ENCODE peak calls at places on chromosomes 11 and 22, in nine cellular contexts. W is SK-N-SH, J is GM23338, U is PC-3, I is GM23248, O is Karpas-422, M is MM.1S, G is hepatocyte, X is OCI-LY7. D is an unnamed sample.
A peak's percentile ranks its signal among the peaks of the same experiment; 100 is the strongest.

GRCh38 chr22:29308148-29308790 is 1.8 kb downstream of the GAS2L1 start:
- DNase-seq in U (no peak), X (no peak), I (no peak), M (no peak), J (no peak), G (no peak), O (no peak), W (peak; percentile 24), D (no peak)

GRCh38 chr11:77074205-77074604 is 7.4 kb downstream of the CAPN5 start:
- DNase-seq in M (no peak), J (no peak), O (no peak), W (peak; percentile 73), U (no peak), X (no peak), G (no peak), I (no peak), D (peak; percentile 48)

GRCh38 chr22:19663286-19663815 is 51.0 kb upstream of the SEPTIN5 start:
- DNase-seq in U (peak; percentile 30), W (peak; percentile 90), I (peak; percentile 93), M (peak; percentile 28), G (no peak), J (no peak), X (no peak), O (no peak), D (peak; percentile 59)

GRCh38 chr11:114140826-114141225 is 81.3 kb downstream of the ZBTB16 start:
- DNase-seq in W (no peak), I (no peak), J (no peak), G (no peak), O (no peak), M (no peak), X (no peak), U (no peak), D (no peak)

GRCh38 chr11:72079776-72080325 is 491 bp downstream of the NUMA1 start:
- DNase-seq in U (no peak), X (peak; percentile 14), I (peak; percentile 51), J (peak; percentile 10), O (no peak), M (no peak), G (peak; percentile 27), W (peak; percentile 80), D (no peak)

GRCh38 chr22:46360891-46361290 is 25.4 kb downstream of the TRMU start:
- DNase-seq in W (no peak), X (no peak), I (no peak), G (no peak), J (no peak), O (no peak), M (no peak), U (no peak), D (no peak)

GRCh38 chr22:47965066-47965465 is 1202.6 kb downstream of the TBC1D22A start:
- DNase-seq in W (no peak), U (no peak), M (no peak), O (no peak), J (no peak), G (no peak), X (no peak), I (no peak), D (no peak)

GRCh38 chr11:69854719-69855118 is 35.5 kb upstream of the FGF3 start:
- DNase-seq in W (no peak), J (no peak), U (peak; percentile 94), X (no peak), O (no peak), M (no peak), I (peak; percentile 70), G (no peak), D (peak; percentile 94)

GRCh38 chr11:61359541-61359940 is 2.1 kb downstream of the CYB561A3 start:
- DNase-seq in O (no peak), U (no peak), J (no peak), M (no peak), G (peak; percentile 65), I (no peak), X (no peak), W (no peak), D (no peak)

GRCh38 chr11:12540913-12541587 is 133.2 kb upstream of the TEAD1 start:
- DNase-seq in G (peak; percentile 39), O (no peak), J (peak; percentile 32), M (no peak), U (peak; percentile 29), X (no peak), W (no peak), I (peak; percentile 96), D (no peak)

GRCh38 chr22:48737461-48738203 is 1090.0 kb downstream of the BRD1 start:
- DNase-seq in I (no peak), O (no peak), M (no peak), X (no peak), G (no peak), W (no peak), J (no peak), U (no peak), D (no peak)

GRCh38 chr11:132101861-132102260 is 731.4 kb downstream of the NTM start:
- DNase-seq in M (no peak), O (no peak), G (no peak), I (peak; percentile 39), U (no peak), W (no peak), J (no peak), X (no peak), D (no peak)

GRCh38 chr11:32029721-32030120 is 61.2 kb upstream of the RCN1 start:
- DNase-seq in J (no peak), W (no peak), O (no peak), I (peak; percentile 68), X (no peak), U (no peak), M (no peak), G (no peak), D (no peak)

DNA sequence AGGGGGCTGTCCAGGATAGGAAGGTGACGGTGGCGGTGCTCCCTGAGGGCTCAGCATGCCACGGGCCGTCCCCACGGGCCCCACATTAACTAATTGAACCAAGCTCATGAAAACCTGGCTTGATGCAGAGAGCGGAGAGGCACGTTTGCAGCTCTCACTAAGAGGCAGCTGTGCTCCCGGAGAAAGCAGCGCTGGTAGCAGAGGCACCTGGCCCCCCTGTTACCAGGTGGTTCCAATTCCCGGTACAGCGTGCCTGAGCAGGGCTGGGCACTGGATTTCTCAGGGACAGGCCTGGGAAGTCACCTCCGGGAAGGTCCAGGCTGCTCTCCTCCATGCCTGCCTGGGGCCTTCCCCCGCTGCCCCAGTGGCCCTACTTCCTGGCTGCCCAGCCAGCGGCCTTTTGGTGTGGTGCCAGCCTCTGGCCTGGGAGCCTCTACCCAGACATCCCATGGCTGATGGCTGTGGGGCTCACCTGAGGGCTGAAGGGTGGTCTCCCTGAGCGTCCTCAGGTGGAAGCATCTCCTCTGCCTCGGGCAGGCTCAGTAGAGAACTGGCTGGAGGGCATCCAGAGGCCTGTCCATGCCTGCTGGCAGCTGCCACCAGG is 1.2 kb downstream of the KCNQ1 start:
- DNase-seq in I (no peak), G (no peak), U (no peak), X (no peak), M (no peak), J (peak; percentile 13), W (peak; percentile 54), O (no peak), D (no peak)
- H3K4me3 ChIP-seq in I (no peak overlapping the region), G (no peak overlapping the region), U (no peak overlapping the region), X (no peak overlapping the region), M (peak overlapping the region; percentile 95), J (peak overlapping the region; percentile 62), W (no peak overlapping the region), O (peak overlapping the region; percentile 55), D (no peak overlapping the region)

GRCh38 chr11:16357776-16358175 is 1.4 kb upstream of the SOX6 start:
- DNase-seq in G (no peak), I (no peak), J (no peak), W (no peak), U (no peak), O (no peak), M (no peak), X (no peak), D (no peak)

GRCh38 chr11:16358726-16359125 is 2.4 kb upstream of the SOX6 start:
- DNase-seq in U (no peak), G (no peak), X (no peak), J (no peak), I (no peak), O (no peak), M (no peak), W (no peak), D (no peak)

GRCh38 chr11:16359369-16359768 is 3.0 kb upstream of the SOX6 start:
- DNase-seq in W (no peak), X (no peak), M (no peak), U (no peak), I (no peak), O (no peak), J (no peak), G (no peak), D (no peak)

GRCh38 chr11:16356751-16357365 is 512 bp upstream of the SOX6 start:
- DNase-seq in I (peak; percentile 7), X (no peak), G (no peak), M (no peak), O (no peak), J (no peak), W (no peak), U (no peak), D (no peak)

GRCh38 chr11:16356057-16356750 is at the start of gene SOX6:
- DNase-seq in W (no peak), J (peak; percentile 27), M (no peak), U (no peak), I (no peak), G (peak; percentile 52), O (no peak), X (no peak), D (no peak)
- H3K9me2 ChIP-seq in W (no peaks in the 10 kb centered on the region), J (no peaks in the 10 kb centered on the region), M (no peaks in the 10 kb centered on the region), U (no peaks in the 10 kb centered on the region), I (no peaks in the 10 kb centered on the region), G (no peaks in the 10 kb centered on the region), O (no peaks in the 10 kb centered on the region), X (no peaks in the 10 kb centered on the region), D (no peaks in the 10 kb centered on the region)

GRCh38 chr22:36817429-36817783 is 571 bp upstream of the PVALB start:
- DNase-seq in O (no peak), X (no peak), W (no peak), M (no peak), I (no peak), J (peak; percentile 43), G (no peak), U (no peak), D (no peak)
- H3K4me3 ChIP-seq in O (no peak overlapping the region), X (no peak overlapping the region), W (no peak overlapping the region), M (peak overlapping the region; percentile 39), I (no peak overlapping the region), J (peak overlapping the region; percentile 79), G (no peak overlapping the region), U (peak overlapping the region; percentile 42), D (peak overlapping the region; percentile 25)

GRCh38 chr11:15885913-15886698 is 470.2 kb downstream of the SOX6 start:
- DNase-seq in U (no peak), W (no peak), X (no peak), J (no peak), G (no peak), O (no peak), M (no peak), I (no peak), D (no peak)

GRCh38 chr11:15888596-15889345 is 467.6 kb downstream of the SOX6 start:
- DNase-seq in W (no peak), O (no peak), M (no peak), I (no peak), X (no peak), G (no peak), U (no peak), J (no peak), D (no peak)

GRCh38 chr11:15889972-15890371 is 466.4 kb downstream of the SOX6 start:
- DNase-seq in M (no peak), U (no peak), X (no peak), W (no peak), J (no peak), I (no peak), G (no peak), O (no peak), D (no peak)

GRCh38 chr11:15886866-15887265 is 469.5 kb downstream of the SOX6 start:
- DNase-seq in U (no peak), M (no peak), G (no peak), W (no peak), I (no peak), J (no peak), X (no peak), O (no peak), D (no peak)

GRCh38 chr11:15889353-15889752 is 467.0 kb downstream of the SOX6 start:
- DNase-seq in I (no peak), J (no peak), G (no peak), O (no peak), U (no peak), M (no peak), X (no peak), W (no peak), D (no peak)
- H3K9me2 ChIP-seq in I (no peaks in the 10 kb centered on the region), J (no peaks in the 10 kb centered on the region), G (no peaks in the 10 kb centered on the region), O (no peaks in the 10 kb centered on the region), U (no peaks in the 10 kb centered on the region), M (no peaks in the 10 kb centered on the region), X (no peaks in the 10 kb centered on the region), W (no peaks in the 10 kb centered on the region), D (no peaks in the 10 kb centered on the region)

D was measured in PC-9.